ENCODE peak calls at places on chromosomes 6 and 20, in five cellular contexts. Z is dermis microvascular lymphatic vessel endothelial cell; R is activated CD8-positive, alpha-beta T cell treated with anti-CD3 and anti-CD28 coated beads, Interleukin-2, amount 10 ng/mL, durations not matched to agents 7 days and 5 days; X is type B pancreatic cell; P is ACHN. A is an unnamed sample.

GRCh38 chr6:72950114-72950860 is 275.0 kb downstream of the KHDC1L start:
- DNase-seq in Z (no peak), R (no peak), X (no peak), P (peak; percentile 81), A (no peak)

GRCh38 chr6:103344554-103345163 is 1515.1 kb downstream of the HACE1 start:
- DNase-seq in Z (no peak), R (no peak), X (no peak), P (no peak), A (no peak)

GRCh38 chr20:63085087-63085861 is 78.5 kb upstream of the BHLHE23 start:
- DNase-seq in Z (no peak), R (no peak), X (no peak), P (no peak), A (peak; percentile 85)

GRCh38 chr20:3045042-3045815 is 623 bp upstream of the MRPS26 start:
- DNase-seq in Z (no peak), R (peak; percentile 60), X (no peak), P (no peak), A (peak; percentile 91)

GRCh38 chr6:100455230-100456124 is 9.2 kb downstream of the SIM1 start:
- DNase-seq in Z (no peak), R (no peak), X (no peak), P (peak; percentile 86), A (no peak)

GRCh38 chr6:95785785-95786184 is 208.4 kb downstream of the MANEA start:
- DNase-seq in Z (no peak), R (no peak), X (no peak), P (no peak), A (no peak)

GRCh38 chr6:156866181-156866862 is 89.1 kb downstream of the ARID1B start:
- DNase-seq in Z (peak; percentile 22), R (no peak), X (no peak), P (peak; percentile 56), A (no peak)

GRCh38 chr20:50721881-50722281 is 9.5 kb upstream of the PARD6B start:
- DNase-seq in Z (no peak), R (no peak), X (no peak), P (no peak), A (peak; percentile 81)

GRCh38 chr6:41702089-41702745 is 33.2 kb downstream of the TFEB start:
- DNase-seq in Z (no peak), R (no peak), X (no peak), P (no peak), A (no peak)

GRCh38 chr20:63561624-63562396 is 7.9 kb downstream of the FNDC11 start:
- DNase-seq in Z (no peak), R (no peak), X (no peak), P (no peak), A (no peak)

GRCh38 chr6:79240509-79240908 is 6.0 kb upstream of the HMGN3 start:
- DNase-seq in Z (peak; percentile 16), R (no peak), X (no peak), P (no peak), A (no peak)

GRCh38 chr6:148874698-148875293 is 128.0 kb downstream of the UST start:
- DNase-seq in Z (no peak), R (no peak), X (no peak), P (no peak), A (no peak)

GRCh38 chr6:144294016-144294415 is 8.9 kb downstream of the UTRN start:
- DNase-seq in Z (peak; percentile 30), R (no peak), X (no peak), P (peak; percentile 82), A (no peak)

GRCh38 chr6:161809991-161810390 is 536.1 kb upstream of the AGPAT4 start:
- DNase-seq in Z (no peak), R (no peak), X (no peak), P (no peak), A (no peak)

GRCh38 chr6:170545405-170545804 is 7.7 kb downstream of the PSMB1 start:
- DNase-seq in Z (no peak), R (no peak), X (no peak), P (no peak), A (no peak)

GRCh38 chr6:158109744-158110143 is 58.3 kb downstream of the SERAC1 start:
- DNase-seq in Z (no peak), R (no peak), X (no peak), P (no peak), A (no peak)

GRCh38 chr20:1987826-1988225 is 6.0 kb downstream of the PDYN start:
- DNase-seq in Z (peak; percentile 6), R (no peak), X (no peak), P (peak; percentile 10), A (no peak)

GRCh38 chr6:41967312-41968287 is 26.0 kb upstream of the CCND3 start:
- DNase-seq in Z (no peak), R (no peak), X (no peak), P (peak; percentile 75), A (peak; percentile 30)